ENCODE peak calls at places on chromosomes 3 and 15, in five cellular contexts. J is activated T-cell treated with anti-CD3 and anti-CD28 coated beads for 24 hours; P is stimulated activated CD4-positive, alpha-beta T cell treated with anti-CD3 and anti-CD28 coated beads, Interleukin-1b, Interleukin-23, amount 100 ng/mL, for 24 hours; Z is T-helper 2 cell; H is body of pancreas. B is an unnamed sample.

GRCh38 chr3:128619146-128619890 is 31.3 kb downstream of the RPN1 start:
- DNase-seq in Z (peak), P (no peak), J (peak), H (no peak), B (no peak)

GRCh38 chr3:140974900-140975299 is 33.3 kb downstream of the SLC25A36 start:
- DNase-seq in P (no peak), Z (peak), H (no peak), J (no peak), B (no peak)

GRCh38 chr15:52710050-52710709 is 31.0 kb upstream of the ATOSA start:
- DNase-seq in H (no peak), P (no peak), J (no peak), Z (no peak), B (no peak)

GRCh38 chr3:115836944-115837343 is 213.6 kb downstream of the GAP43 start:
- DNase-seq in J (no peak), P (no peak), H (no peak), Z (peak), B (peak)

GRCh38 chr3:52769786-52770445 is 824 bp downstream of the NEK4 start:
- DNase-seq in H (no peak), J (no peak), Z (no peak), P (no peak), B (no peak)

GRCh38 chr3:128767351-128767750 is 41.4 kb downstream of the RAB7A start:
- DNase-seq in J (no peak), H (no peak), P (no peak), Z (no peak), B (no peak)

GRCh38 chr15:92979011-92979701 is 79.0 kb downstream of the CHD2 start:
- DNase-seq in J (no peak), H (no peak), Z (no peak), P (no peak), B (no peak)

GRCh38 chr3:127458698-127459097 is 131.8 kb downstream of the TPRA1 start:
- DNase-seq in P (no peak), Z (peak), H (no peak), J (no peak), B (no peak)

GRCh38 chr3:38354588-38355344 is 8.2 kb downstream of the XYLB start:
- DNase-seq in P (no peak), J (no peak), H (no peak), Z (no peak), B (peak)

GRCh38 chr3:123498761-123499160 is 49.9 kb upstream of the ADCY5 start:
- DNase-seq in Z (no peak), H (no peak), J (no peak), P (no peak), B (no peak)

GRCh38 chr3:126124896-126125295 is 41.0 kb upstream of the SLC41A3 start:
- DNase-seq in P (no peak), H (peak), J (no peak), Z (no peak), B (no peak)